ENCODE peak calls at places on chromosome 20, in six cellular contexts. One of them, this sample, is unnamed.

GRCh38 chr20:22690000-22690399 is 105.6 kb upstream of the FOXA2 start:
- DNase-seq in H54: no peak
- DNase-seq in A549: no peak
- DNase-seq in body of pancreas: no peak
- DNase-seq in right lobe of liver: peak
- DNase-seq in IMR-90: no peak
- DNase-seq in this sample: no peak

GRCh38 chr20:38298768-38299288 is 5.1 kb upstream of the BPI start:
- DNase-seq in right lobe of liver: peak
- DNase-seq in H54: no peak
- DNase-seq in IMR-90: peak
- DNase-seq in body of pancreas: peak
- DNase-seq in A549: no peak
- DNase-seq in this sample: no peak

GRCh38 chr20:57501461-57502330 is 23.2 kb downstream of the CTCFL start:
- DNase-seq in H54: peak
- DNase-seq in right lobe of liver: no peak
- DNase-seq in body of pancreas: no peak
- DNase-seq in IMR-90: no peak
- DNase-seq in A549: no peak
- DNase-seq in this sample: peak

GRCh38 chr20:54464003-54464402 is 11.4 kb upstream of the DOK5 start:
- DNase-seq in A549: no peak
- DNase-seq in body of pancreas: no peak
- DNase-seq in right lobe of liver: no peak
- DNase-seq in IMR-90: no peak
- DNase-seq in H54: no peak
- DNase-seq in this sample: no peak

GRCh38 chr20:7848351-7848750 is 91.9 kb downstream of the HAO1 start:
- DNase-seq in body of pancreas: no peak
- DNase-seq in IMR-90: no peak
- DNase-seq in H54: no peak
- DNase-seq in A549: no peak
- DNase-seq in right lobe of liver: no peak
- DNase-seq in this sample: no peak

GRCh38 chr20:39269031-39269461 is 306.9 kb downstream of the DHX35 start:
- DNase-seq in body of pancreas: peak
- DNase-seq in IMR-90: peak
- DNase-seq in right lobe of liver: peak
- DNase-seq in H54: peak
- DNase-seq in A549: peak
- DNase-seq in this sample: peak

GRCh38 chr20:57698191-57698866 is 11.5 kb downstream of the PMEPA1 start:
- DNase-seq in H54: peak
- DNase-seq in right lobe of liver: no peak
- DNase-seq in body of pancreas: no peak
- DNase-seq in IMR-90: peak
- DNase-seq in A549: peak
- DNase-seq in this sample: no peak

GRCh38 chr20:2387180-2387577 is 6.5 kb downstream of the TGM6 start:
- DNase-seq in right lobe of liver: no peak
- DNase-seq in H54: peak
- DNase-seq in IMR-90: peak
- DNase-seq in body of pancreas: no peak
- DNase-seq in A549: peak
- DNase-seq in this sample: peak

GRCh38 chr20:47133809-47134456 is 222.6 kb downstream of the ZMYND8 start:
- DNase-seq in A549: peak
- DNase-seq in H54: peak
- DNase-seq in right lobe of liver: no peak
- DNase-seq in IMR-90: peak
- DNase-seq in body of pancreas: no peak
- DNase-seq in this sample: no peak

GRCh38 chr20:59013959-59014608 is 5.1 kb upstream of the TUBB1 start:
- DNase-seq in right lobe of liver: no peak
- DNase-seq in H54: no peak
- DNase-seq in IMR-90: peak
- DNase-seq in A549: no peak
- DNase-seq in body of pancreas: no peak
- DNase-seq in this sample: peak

GRCh38 chr20:62143976-62144825 is 632 bp downstream of the SS18L1 start:
- DNase-seq in IMR-90: peak
- DNase-seq in body of pancreas: peak
- DNase-seq in A549: peak
- DNase-seq in right lobe of liver: peak
- DNase-seq in H54: no peak
- DNase-seq in this sample: peak

GRCh38 chr20:51493346-51493791 is 49.1 kb downstream of the NFATC2 start:
- DNase-seq in body of pancreas: no peak
- DNase-seq in right lobe of liver: no peak
- DNase-seq in H54: no peak
- DNase-seq in A549: no peak
- DNase-seq in IMR-90: no peak
- DNase-seq in this sample: no peak

GRCh38 chr20:10728873-10729670 is 55.3 kb upstream of the JAG1 start:
- DNase-seq in IMR-90: peak
- DNase-seq in H54: no peak
- DNase-seq in A549: no peak
- DNase-seq in right lobe of liver: no peak
- DNase-seq in body of pancreas: no peak
- DNase-seq in this sample: no peak

GRCh38 chr20:59075934-59076508 is 33.4 kb upstream of the PRELID3B start:
- DNase-seq in right lobe of liver: no peak
- DNase-seq in H54: no peak
- DNase-seq in IMR-90: no peak
- DNase-seq in body of pancreas: no peak
- DNase-seq in A549: no peak
- DNase-seq in this sample: no peak

GRCh38 chr20:42018979-42019378 is 400.8 kb upstream of the CHD6 start:
- DNase-seq in right lobe of liver: no peak
- DNase-seq in body of pancreas: no peak
- DNase-seq in H54: no peak
- DNase-seq in IMR-90: no peak
- DNase-seq in A549: no peak
- DNase-seq in this sample: no peak

GRCh38 chr20:47620808-47621805 is 119.4 kb downstream of the NCOA3 start:
- DNase-seq in right lobe of liver: no peak
- DNase-seq in A549: no peak
- DNase-seq in IMR-90: peak
- DNase-seq in body of pancreas: no peak
- DNase-seq in H54: no peak
- DNase-seq in this sample: peak

GRCh38 chr20:57627972-57628650 is 7.9 kb upstream of the ZBP1 start:
- DNase-seq in H54: no peak
- DNase-seq in body of pancreas: no peak
- DNase-seq in right lobe of liver: no peak
- DNase-seq in A549: no peak
- DNase-seq in IMR-90: peak
- DNase-seq in this sample: no peak

GRCh38 chr20:23664954-23665353 is 23.9 kb downstream of the CST4 start:
- DNase-seq in A549: no peak
- DNase-seq in right lobe of liver: no peak
- DNase-seq in body of pancreas: no peak
- DNase-seq in IMR-90: no peak
- DNase-seq in H54: no peak
- DNase-seq in this sample: no peak

GRCh38 chr20:19828233-19828632 is 70.2 kb downstream of the RIN2 start:
- DNase-seq in right lobe of liver: no peak
- DNase-seq in body of pancreas: no peak
- DNase-seq in H54: peak
- DNase-seq in A549: peak
- DNase-seq in IMR-90: peak
- DNase-seq in this sample: no peak

GRCh38 chr20:416950-417800 is 9.1 kb downstream of the RBCK1 start:
- DNase-seq in body of pancreas: no peak
- DNase-seq in right lobe of liver: no peak
- DNase-seq in IMR-90: no peak
- DNase-seq in H54: no peak
- DNase-seq in A549: no peak
- DNase-seq in this sample: no peak

GRCh38 chr20:35883778-35884540 is 70.3 kb downstream of the SCAND1 start:
- DNase-seq in IMR-90: peak
- DNase-seq in right lobe of liver: peak
- DNase-seq in body of pancreas: peak
- DNase-seq in A549: peak
- DNase-seq in H54: peak
- DNase-seq in this sample: peak
- TF ChIP-seq POLR2A in IMR-90: peak
- TF ChIP-seq POLR2A in right lobe of liver: no peak
- TF ChIP-seq POLR2A in body of pancreas: no peak
- TF ChIP-seq POLR2A in A549: no peak
- TF ChIP-seq POLR2A in H54: no peak
- TF ChIP-seq POLR2A in this sample: no peak

DNA sequence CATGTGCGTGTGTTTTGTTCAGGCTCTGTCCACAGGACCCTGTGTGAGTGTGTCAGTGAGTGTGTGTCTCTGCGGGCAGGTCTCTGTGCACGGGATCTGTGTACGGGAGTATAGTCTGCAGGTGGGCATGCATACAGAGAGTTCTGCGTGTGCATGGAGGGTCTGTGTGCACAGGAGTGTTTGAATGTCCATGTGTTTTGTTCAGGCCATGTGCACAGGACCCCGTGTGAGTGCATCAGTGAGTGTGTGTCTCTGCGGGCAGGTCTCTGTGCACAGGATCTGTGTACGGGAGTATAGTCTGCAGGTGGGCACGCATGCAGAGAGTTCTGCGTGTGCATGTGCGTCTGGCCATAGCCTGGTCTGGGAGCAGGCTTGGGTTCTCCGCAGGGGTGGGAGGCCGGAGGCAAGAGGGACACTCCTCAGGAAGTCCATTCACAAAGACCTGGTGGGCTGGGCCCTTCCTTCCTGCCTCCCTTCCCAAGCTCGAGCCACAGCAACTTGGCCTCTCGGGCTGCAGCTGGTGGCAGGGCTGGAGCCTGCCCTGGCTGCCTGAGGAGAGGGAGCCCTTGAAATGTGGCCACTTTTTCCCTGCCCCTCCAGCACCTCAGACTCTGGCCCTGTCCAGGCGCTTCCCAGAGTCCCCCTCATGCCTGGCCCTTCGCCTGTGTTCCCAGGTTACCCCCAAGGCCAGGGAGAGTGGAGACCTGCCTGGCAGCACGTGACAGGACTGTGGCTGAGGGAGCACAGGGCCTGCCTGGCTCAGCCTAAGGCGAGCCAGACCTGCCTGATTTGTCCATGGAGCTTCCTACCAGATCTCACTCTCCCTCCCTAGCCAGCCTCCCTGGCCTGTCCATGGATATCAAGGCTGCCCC is 6.8 kb downstream of the HSPA12B start:
- DNase-seq in body of pancreas: no peak
- DNase-seq in right lobe of liver: no peak
- DNase-seq in IMR-90: no peak
- DNase-seq in H54: no peak
- DNase-seq in A549: no peak
- DNase-seq in this sample: no peak
- TF ChIP-seq POLR2A in body of pancreas: no peak
- TF ChIP-seq POLR2A in right lobe of liver: no peak
- TF ChIP-seq POLR2A in IMR-90: no peak
- TF ChIP-seq POLR2A in H54: no peak
- TF ChIP-seq POLR2A in A549: no peak
- TF ChIP-seq POLR2A in this sample: no peak

GRCh38 chr20:5207138-5207537 is 80.3 kb downstream of the CDS2 start:
- DNase-seq in right lobe of liver: no peak
- DNase-seq in A549: no peak
- DNase-seq in body of pancreas: no peak
- DNase-seq in H54: no peak
- DNase-seq in IMR-90: no peak
- DNase-seq in this sample: no peak

GRCh38 chr20:5198651-5198924 is 71.8 kb downstream of the CDS2 start:
- DNase-seq in IMR-90: no peak
- DNase-seq in right lobe of liver: no peak
- DNase-seq in body of pancreas: no peak
- DNase-seq in H54: no peak
- DNase-seq in A549: no peak
- DNase-seq in this sample: no peak

GRCh38 chr20:5205348-5206210 is 78.8 kb downstream of the CDS2 start:
- DNase-seq in IMR-90: peak
- DNase-seq in body of pancreas: peak
- DNase-seq in right lobe of liver: peak
- DNase-seq in H54: peak
- DNase-seq in A549: peak
- DNase-seq in this sample: peak

GRCh38 chr20:5197847-5198650 is 71.2 kb downstream of the CDS2 start:
- DNase-seq in A549: no peak
- DNase-seq in body of pancreas: no peak
- DNase-seq in IMR-90: no peak
- DNase-seq in right lobe of liver: no peak
- DNase-seq in H54: no peak
- DNase-seq in this sample: no peak

GRCh38 chr20:5203380-5203779 is 76.6 kb downstream of the CDS2 start:
- DNase-seq in H54: no peak
- DNase-seq in A549: no peak
- DNase-seq in body of pancreas: no peak
- DNase-seq in IMR-90: no peak
- DNase-seq in right lobe of liver: no peak
- DNase-seq in this sample: no peak
- TF ChIP-seq POLR2A in H54: no peak
- TF ChIP-seq POLR2A in A549: no peak
- TF ChIP-seq POLR2A in body of pancreas: no peak
- TF ChIP-seq POLR2A in IMR-90: no peak
- TF ChIP-seq POLR2A in right lobe of liver: no peak
- TF ChIP-seq POLR2A in this sample: no peak

GRCh38 chr20:46130534-46130933 is 12.4 kb downstream of the CD40 start:
- DNase-seq in A549: no peak
- DNase-seq in right lobe of liver: no peak
- DNase-seq in IMR-90: no peak
- DNase-seq in H54: no peak
- DNase-seq in body of pancreas: no peak
- DNase-seq in this sample: no peak

GRCh38 chr20:46134716-46135115 is 16.6 kb downstream of the CD40 start:
- DNase-seq in A549: no peak
- DNase-seq in body of pancreas: no peak
- DNase-seq in IMR-90: no peak
- DNase-seq in H54: no peak
- DNase-seq in right lobe of liver: no peak
- DNase-seq in this sample: no peak

GRCh38 chr20:46131396-46131795 is 13.3 kb downstream of the CD40 start:
- DNase-seq in IMR-90: peak
- DNase-seq in body of pancreas: no peak
- DNase-seq in H54: no peak
- DNase-seq in A549: no peak
- DNase-seq in right lobe of liver: no peak
- DNase-seq in this sample: no peak

GRCh38 chr20:46133886-46134654 is 16.0 kb downstream of the CD40 start:
- DNase-seq in A549: no peak
- DNase-seq in H54: no peak
- DNase-seq in IMR-90: no peak
- DNase-seq in body of pancreas: no peak
- DNase-seq in right lobe of liver: no peak
- DNase-seq in this sample: no peak

DNA sequence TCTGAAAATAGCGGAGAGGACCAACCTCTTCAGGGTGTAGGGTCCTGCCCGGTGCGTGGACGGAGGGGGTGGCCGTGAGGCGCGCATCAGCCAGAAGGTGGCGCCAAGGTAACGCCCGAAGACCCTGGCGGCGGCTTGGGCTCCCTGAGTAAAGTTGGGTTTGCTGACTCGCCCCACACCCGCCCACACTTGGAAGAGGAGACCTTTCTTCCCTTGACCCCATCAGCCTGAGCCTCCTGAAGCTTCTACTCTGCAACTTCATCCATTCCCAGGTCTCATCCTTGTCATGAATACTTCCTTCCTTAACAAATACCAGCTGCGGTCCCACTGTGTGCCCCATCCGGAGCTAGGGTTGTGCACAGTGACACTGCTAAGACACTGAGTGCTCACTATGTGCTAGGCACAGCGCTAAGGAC is 14.6 kb downstream of the CD40 start:
- DNase-seq in right lobe of liver: peak
- DNase-seq in body of pancreas: peak
- DNase-seq in IMR-90: peak
- DNase-seq in A549: peak
- DNase-seq in H54: peak
- DNase-seq in this sample: peak
- TF ChIP-seq POLR2A in right lobe of liver: no peak
- TF ChIP-seq POLR2A in body of pancreas: no peak
- TF ChIP-seq POLR2A in IMR-90: no peak
- TF ChIP-seq POLR2A in A549: no peak
- TF ChIP-seq POLR2A in H54: no peak
- TF ChIP-seq POLR2A in this sample: no peak

This sample was measured in erythroblast.